ENCODE peak calls at places on chromosomes 13 and 19, in nine cellular contexts. One of them, this sample, is unnamed.

GRCh38 chr13:50230365-50230978 is 215.2 kb downstream of the KCNRG start:
- DNase-seq in ovary: no peak
- DNase-seq in GM12865: no peak
- DNase-seq in vagina: no peak
- DNase-seq in epithelial cell of proximal tubule: no peak
- DNase-seq in Calu3: no peak
- DNase-seq in heart left ventricle: no peak
- DNase-seq in neural progenitor cell: no peak
- DNase-seq in tibial nerve: no peak
- DNase-seq in this sample: no peak

GRCh38 chr19:39401549-39402416 is 4.9 kb upstream of the ZFP36 start:
- DNase-seq in ovary: peak; percentile 60
- DNase-seq in GM12865: peak; percentile 89
- DNase-seq in vagina: no peak
- DNase-seq in epithelial cell of proximal tubule: peak; percentile 80
- DNase-seq in Calu3: peak; percentile 56
- DNase-seq in heart left ventricle: peak; percentile 41
- DNase-seq in neural progenitor cell: peak; percentile 13
- DNase-seq in tibial nerve: no peak
- DNase-seq in this sample: no peak

GRCh38 chr19:16222806-16223205 is 25.1 kb downstream of the AP1M1 start:
- DNase-seq in ovary: no peak
- DNase-seq in GM12865: no peak
- DNase-seq in vagina: no peak
- DNase-seq in epithelial cell of proximal tubule: no peak
- DNase-seq in Calu3: no peak
- DNase-seq in heart left ventricle: no peak
- DNase-seq in neural progenitor cell: no peak
- DNase-seq in tibial nerve: no peak
- DNase-seq in this sample: no peak

GRCh38 chr19:48746738-48747575 is at the start of gene IZUMO1:
- DNase-seq in ovary: peak; percentile 72
- DNase-seq in GM12865: peak; percentile 40
- DNase-seq in vagina: no peak
- DNase-seq in epithelial cell of proximal tubule: peak; percentile 52
- DNase-seq in Calu3: no peak
- DNase-seq in heart left ventricle: peak; percentile 89
- DNase-seq in neural progenitor cell: peak; percentile 91
- DNase-seq in tibial nerve: peak; percentile 33
- DNase-seq in this sample: peak; percentile 82

GRCh38 chr13:94707400-94708021 is 4.8 kb downstream of the SOX21 start:
- DNase-seq in ovary: no peak
- DNase-seq in GM12865: no peak
- DNase-seq in vagina: no peak
- DNase-seq in epithelial cell of proximal tubule: no peak
- DNase-seq in Calu3: no peak
- DNase-seq in heart left ventricle: no peak
- DNase-seq in neural progenitor cell: peak; percentile 88
- DNase-seq in tibial nerve: no peak
- DNase-seq in this sample: no peak

GRCh38 chr19:10269333-10270179 is 1.4 kb upstream of the ICAM1 start:
- DNase-seq in ovary: peak; percentile 87
- DNase-seq in GM12865: peak; percentile 92
- DNase-seq in vagina: no peak
- DNase-seq in epithelial cell of proximal tubule: no peak
- DNase-seq in Calu3: peak; percentile 90
- DNase-seq in heart left ventricle: peak; percentile 87
- DNase-seq in neural progenitor cell: peak; percentile 87
- DNase-seq in tibial nerve: peak; percentile 79
- DNase-seq in this sample: peak; percentile 91

GRCh38 chr13:106329941-106330340 is 205.5 kb downstream of the EFNB2 start:
- DNase-seq in ovary: no peak
- DNase-seq in GM12865: no peak
- DNase-seq in vagina: no peak
- DNase-seq in epithelial cell of proximal tubule: no peak
- DNase-seq in Calu3: no peak
- DNase-seq in heart left ventricle: no peak
- DNase-seq in neural progenitor cell: no peak
- DNase-seq in tibial nerve: no peak
- DNase-seq in this sample: no peak

GRCh38 chr13:91722267-91722884 is 324.0 kb downstream of the GPC5 start:
- DNase-seq in ovary: no peak
- DNase-seq in GM12865: peak; percentile 15
- DNase-seq in vagina: no peak
- DNase-seq in epithelial cell of proximal tubule: no peak
- DNase-seq in Calu3: no peak
- DNase-seq in heart left ventricle: no peak
- DNase-seq in neural progenitor cell: peak; percentile 36
- DNase-seq in tibial nerve: no peak
- DNase-seq in this sample: no peak

GRCh38 chr19:55005684-55006488 is 32.2 kb downstream of the GP6 start:
- DNase-seq in ovary: no peak
- DNase-seq in GM12865: peak; percentile 93
- DNase-seq in vagina: no peak
- DNase-seq in epithelial cell of proximal tubule: peak; percentile 13
- DNase-seq in Calu3: peak; percentile 69
- DNase-seq in heart left ventricle: no peak
- DNase-seq in neural progenitor cell: peak; percentile 87
- DNase-seq in tibial nerve: no peak
- DNase-seq in this sample: no peak

GRCh38 chr13:112968910-112969691 is at the start of gene MCF2L:
- DNase-seq in ovary: peak; percentile 56
- DNase-seq in GM12865: peak; percentile 3
- DNase-seq in vagina: no peak
- DNase-seq in epithelial cell of proximal tubule: no peak
- DNase-seq in Calu3: peak; percentile 23
- DNase-seq in heart left ventricle: no peak
- DNase-seq in neural progenitor cell: peak; percentile 68
- DNase-seq in tibial nerve: no peak
- DNase-seq in this sample: peak; percentile 76
- TF ChIP-seq CTCF in ovary: peak; percentile 32
- TF ChIP-seq CTCF in GM12865: no peak
- TF ChIP-seq CTCF in vagina: no peak
- TF ChIP-seq CTCF in epithelial cell of proximal tubule: no peak
- TF ChIP-seq CTCF in Calu3: no peak
- TF ChIP-seq CTCF in heart left ventricle: peak; percentile 36
- TF ChIP-seq CTCF in neural progenitor cell: peak; percentile 33
- TF ChIP-seq CTCF in tibial nerve: no peak
- TF ChIP-seq CTCF in this sample: no peak

DNA sequence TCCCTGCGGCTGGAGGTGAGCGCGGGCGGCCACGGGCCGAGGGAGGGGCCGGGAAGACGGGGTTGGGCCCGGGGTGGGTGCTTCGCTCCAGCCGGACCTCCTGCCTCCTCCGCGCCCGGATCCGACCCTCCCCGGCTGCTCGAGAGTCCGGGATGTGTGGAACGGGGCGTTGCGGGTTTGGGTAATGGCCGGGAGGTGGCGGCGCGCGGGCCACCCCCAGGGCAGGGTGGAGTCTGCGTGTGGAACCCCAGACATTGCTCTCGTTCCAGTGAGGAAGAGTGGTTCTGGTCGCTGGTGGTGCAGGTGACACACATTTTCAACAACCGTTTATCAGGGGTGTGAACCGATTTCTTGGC is 38.8 kb downstream of the ARHGEF7 start:
- DNase-seq in ovary: no peak
- DNase-seq in GM12865: no peak
- DNase-seq in vagina: no peak
- DNase-seq in epithelial cell of proximal tubule: no peak
- DNase-seq in Calu3: peak; percentile 33
- DNase-seq in heart left ventricle: no peak
- DNase-seq in neural progenitor cell: no peak
- DNase-seq in tibial nerve: no peak
- DNase-seq in this sample: no peak
- TF ChIP-seq CTCF in ovary: no peak
- TF ChIP-seq CTCF in GM12865: peak; percentile 6
- TF ChIP-seq CTCF in vagina: no peak
- TF ChIP-seq CTCF in epithelial cell of proximal tubule: peak; percentile 31
- TF ChIP-seq CTCF in Calu3: no peak
- TF ChIP-seq CTCF in heart left ventricle: no peak
- TF ChIP-seq CTCF in neural progenitor cell: peak; percentile 31
- TF ChIP-seq CTCF in tibial nerve: peak; percentile 9
- TF ChIP-seq CTCF in this sample: peak; percentile 21

DNA sequence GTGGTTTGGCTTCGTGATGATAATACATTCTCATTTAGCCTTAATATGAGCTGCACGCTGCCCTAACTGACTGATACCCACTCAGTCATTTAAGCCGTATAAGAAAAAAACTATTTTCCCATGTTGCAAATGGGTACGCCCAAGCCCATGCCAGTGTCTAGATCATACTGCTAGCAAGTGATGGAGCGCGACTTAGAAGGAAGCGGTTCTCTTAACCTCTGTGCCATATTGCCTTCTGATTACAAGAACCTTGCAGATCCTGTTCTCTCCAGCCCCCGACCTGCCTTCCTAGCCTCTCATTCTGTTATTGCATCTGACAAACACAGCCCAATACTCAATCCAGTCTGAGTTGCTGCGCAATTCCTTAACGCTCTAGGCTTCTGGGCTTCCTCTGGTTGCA is 603 bp downstream of the GPALPP1 start:
- DNase-seq in ovary: no peak
- DNase-seq in GM12865: peak; percentile 14
- DNase-seq in vagina: no peak
- DNase-seq in epithelial cell of proximal tubule: no peak
- DNase-seq in Calu3: no peak
- DNase-seq in heart left ventricle: no peak
- DNase-seq in neural progenitor cell: no peak
- DNase-seq in tibial nerve: no peak
- DNase-seq in this sample: no peak
- TF ChIP-seq CTCF in ovary: no peak
- TF ChIP-seq CTCF in GM12865: no peak
- TF ChIP-seq CTCF in vagina: no peak
- TF ChIP-seq CTCF in epithelial cell of proximal tubule: no peak
- TF ChIP-seq CTCF in Calu3: no peak
- TF ChIP-seq CTCF in heart left ventricle: no peak
- TF ChIP-seq CTCF in neural progenitor cell: no peak
- TF ChIP-seq CTCF in tibial nerve: no peak
- TF ChIP-seq CTCF in this sample: no peak

DNA sequence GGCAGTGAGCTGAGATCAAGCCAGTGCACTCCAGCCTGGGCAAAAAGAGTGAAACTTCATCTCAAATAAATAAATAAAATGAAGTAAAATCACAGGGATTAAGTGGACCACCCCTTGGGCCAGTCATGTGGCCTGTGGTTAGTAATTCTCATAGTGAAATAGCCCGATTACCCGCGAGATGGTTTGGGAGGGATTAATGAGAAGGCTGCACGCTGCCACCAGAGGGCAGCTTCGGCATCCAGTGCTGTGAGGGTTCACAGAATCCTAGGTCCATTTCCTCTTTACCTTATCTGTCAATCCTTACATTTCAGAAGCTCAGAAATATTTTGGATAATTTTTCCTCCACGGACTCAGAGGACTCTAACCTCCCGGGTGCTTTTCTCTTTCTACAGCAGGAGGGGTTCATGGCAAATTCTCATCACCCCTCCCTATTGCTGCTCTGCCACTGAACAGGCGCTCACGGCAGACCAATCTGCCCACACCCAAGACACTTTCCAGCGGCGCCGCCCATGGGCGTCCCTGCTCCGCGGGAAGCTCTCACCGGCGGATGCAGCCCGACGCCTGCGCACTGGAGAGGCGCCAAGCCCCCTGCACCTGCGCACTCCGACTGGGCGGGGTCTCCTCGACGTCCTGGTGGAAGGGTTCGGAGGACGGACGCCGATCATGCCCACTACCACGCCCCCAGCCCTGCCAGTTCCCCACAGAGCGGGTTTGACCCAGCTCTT is 11.0 kb downstream of the ZNF835 start:
- DNase-seq in ovary: peak; percentile 28
- DNase-seq in GM12865: no peak
- DNase-seq in vagina: no peak
- DNase-seq in epithelial cell of proximal tubule: no peak
- DNase-seq in Calu3: no peak
- DNase-seq in heart left ventricle: peak; percentile 58
- DNase-seq in neural progenitor cell: no peak
- DNase-seq in tibial nerve: no peak
- DNase-seq in this sample: no peak
- TF ChIP-seq CTCF in ovary: no peak
- TF ChIP-seq CTCF in GM12865: no peak
- TF ChIP-seq CTCF in vagina: no peak
- TF ChIP-seq CTCF in epithelial cell of proximal tubule: no peak
- TF ChIP-seq CTCF in Calu3: no peak
- TF ChIP-seq CTCF in heart left ventricle: peak; percentile 50
- TF ChIP-seq CTCF in neural progenitor cell: no peak
- TF ChIP-seq CTCF in tibial nerve: no peak
- TF ChIP-seq CTCF in this sample: peak; percentile 26

DNA sequence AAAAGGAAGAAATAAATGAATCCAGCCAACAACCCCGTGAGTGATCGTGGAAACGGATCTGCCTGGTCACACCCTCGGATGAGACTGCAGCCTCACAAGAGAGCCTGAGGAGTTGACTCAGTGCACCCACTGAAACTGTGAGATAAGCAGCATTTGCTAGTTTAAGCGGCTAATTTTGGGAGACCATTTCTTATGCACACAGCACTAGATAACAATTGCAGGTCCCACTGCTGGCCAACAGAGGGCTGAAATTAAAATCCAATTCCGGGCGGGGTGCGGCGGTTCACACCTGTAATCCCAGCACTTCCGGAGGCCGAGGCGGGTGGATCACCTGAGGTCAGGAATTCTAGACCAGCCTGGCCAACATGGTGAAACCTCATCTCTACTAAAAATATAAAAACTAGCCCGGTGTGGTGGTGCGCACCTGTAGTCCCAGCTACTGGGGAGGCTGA is 3.6 kb downstream of the UQCR11 start:
- DNase-seq in ovary: no peak
- DNase-seq in GM12865: no peak
- DNase-seq in vagina: no peak
- DNase-seq in epithelial cell of proximal tubule: no peak
- DNase-seq in Calu3: no peak
- DNase-seq in heart left ventricle: no peak
- DNase-seq in neural progenitor cell: no peak
- DNase-seq in tibial nerve: no peak
- DNase-seq in this sample: no peak
- TF ChIP-seq CTCF in ovary: no peak
- TF ChIP-seq CTCF in GM12865: peak; percentile 2
- TF ChIP-seq CTCF in vagina: no peak
- TF ChIP-seq CTCF in epithelial cell of proximal tubule: peak; percentile 32
- TF ChIP-seq CTCF in Calu3: no peak
- TF ChIP-seq CTCF in heart left ventricle: no peak
- TF ChIP-seq CTCF in neural progenitor cell: peak; percentile 14
- TF ChIP-seq CTCF in tibial nerve: no peak
- TF ChIP-seq CTCF in this sample: no peak